ENCODE peak calls at places on chromosomes 12 and 14, in seven cellular contexts. J is neuronal stem cell, W is IMR-90, P is mesenchymal stem cell, H is H1, L is trophoblast cell, B is mesendoderm. U is an unnamed sample.

GRCh38 chr14:91317381-91318313 is 73.1 kb upstream of the GPR68 start:
- DNase-seq in J (no peak), W (no peak), P (no peak), H (no peak), L (no peak), B (no peak), U (no peak)

GRCh38 chr14:55867726-55868125 is 250.5 kb upstream of the PELI2 start:
- DNase-seq in J (no peak), W (peak; percentile 52), P (no peak), H (no peak), L (peak; percentile 59), B (no peak), U (no peak)

GRCh38 chr12:14214495-14214894 is 151.0 kb upstream of the ATF7IP start:
- DNase-seq in J (no peak), W (no peak), P (no peak), H (no peak), L (no peak), B (no peak), U (no peak)

GRCh38 chr12:47742253-47742825 is 16.3 kb downstream of the RAPGEF3 start:
- DNase-seq in J (no peak), W (no peak), P (peak; percentile 35), H (peak; percentile 97), L (peak; percentile 75), B (peak; percentile 65), U (peak; percentile 82)

GRCh38 chr14:73242274-73242960 is 5.1 kb downstream of the PAPLN start:
- DNase-seq in J (no peak), W (no peak), P (no peak), H (no peak), L (no peak), B (no peak), U (no peak)

GRCh38 chr12:110126557-110126956 is 2.4 kb downstream of the IFT81 start:
- DNase-seq in J (no peak), W (no peak), P (no peak), H (peak; percentile 8), L (no peak), B (no peak), U (no peak)

GRCh38 chr12:54523637-54524036 is 25.8 kb upstream of the PDE1B start:
- DNase-seq in J (no peak), W (no peak), P (no peak), H (no peak), L (no peak), B (no peak), U (no peak)

GRCh38 chr12:49562831-49563230 is 5.1 kb downstream of the MCRS1 start:
- DNase-seq in J (no peak), W (no peak), P (no peak), H (no peak), L (no peak), B (no peak), U (no peak)

GRCh38 chr14:61471297-61471980 is 150.1 kb downstream of the PRKCH start:
- DNase-seq in J (no peak), W (no peak), P (peak; percentile 32), H (no peak), L (no peak), B (no peak), U (no peak)

GRCh38 chr14:91284146-91284790 is 39.8 kb upstream of the GPR68 start:
- DNase-seq in J (no peak), W (peak; percentile 71), P (peak; percentile 78), H (no peak), L (peak; percentile 51), B (peak; percentile 21), U (no peak)

GRCh38 chr12:19886805-19887105 is 447.5 kb downstream of the AEBP2 start:
- DNase-seq in J (no peak), W (peak; percentile 21), P (no peak), H (no peak), L (peak; percentile 78), B (no peak), U (no peak)

GRCh38 chr14:76456200-76456599 is 80.3 kb downstream of the ESRRB start:
- DNase-seq in J (peak; percentile 46), W (peak; percentile 8), P (peak; percentile 1), H (peak; percentile 81), L (peak; percentile 53), B (peak; percentile 75), U (peak; percentile 65)

GRCh38 chr12:16609140-16609539 is 3.2 kb upstream of the LMO3 start:
- DNase-seq in J (no peak), W (no peak), P (no peak), H (no peak), L (no peak), B (no peak), U (no peak)

GRCh38 chr12:6832125-6832524 is 3.9 kb downstream of the P3H3 start:
- DNase-seq in J (no peak), W (no peak), P (no peak), H (no peak), L (no peak), B (no peak), U (no peak)

GRCh38 chr14:72540836-72541235 is 353.1 kb downstream of the DPF3 start:
- DNase-seq in J (no peak), W (no peak), P (no peak), H (no peak), L (no peak), B (no peak), U (no peak)

GRCh38 chr14:102779574-102780315 is 2.5 kb downstream of the TRAF3 start:
- DNase-seq in J (no peak), W (peak; percentile 33), P (peak; percentile 44), H (no peak), L (peak; percentile 36), B (no peak), U (no peak)

GRCh38 chr12:120258323-120258896 is 7.1 kb downstream of the PXN start:
- DNase-seq in J (no peak), W (no peak), P (no peak), H (no peak), L (no peak), B (no peak), U (no peak)

GRCh38 chr12:108933950-108934349 is 54.1 kb downstream of the DAO start:
- DNase-seq in J (no peak), W (no peak), P (no peak), H (no peak), L (no peak), B (no peak), U (no peak)

GRCh38 chr12:4824415-4824814 is 85.3 kb upstream of the KCNA1 start:
- DNase-seq in J (no peak), W (peak; percentile 74), P (peak; percentile 1), H (no peak), L (peak; percentile 62), B (peak; percentile 84), U (no peak)

GRCh38 chr14:26128931-26129674 is 468.7 kb downstream of the NOVA1 start:
- DNase-seq in J (no peak), W (no peak), P (no peak), H (no peak), L (no peak), B (no peak), U (no peak)

GRCh38 chr14:105701456-105702274 is 175.3 kb downstream of the TMEM121 start:
- DNase-seq in J (no peak), W (no peak), P (no peak), H (no peak), L (no peak), B (no peak), U (no peak)

GRCh38 chr14:39212034-39212433 is 21.7 kb upstream of the MIA2 start:
- DNase-seq in J (no peak), W (no peak), P (no peak), H (no peak), L (no peak), B (no peak), U (no peak)

GRCh38 chr14:97250925-97251324 is 453.7 kb downstream of the VRK1 start:
- DNase-seq in J (no peak), W (no peak), P (no peak), H (no peak), L (no peak), B (no peak), U (no peak)

GRCh38 chr14:97248973-97249372 is 451.8 kb downstream of the VRK1 start:
- DNase-seq in J (no peak), W (no peak), P (no peak), H (no peak), L (no peak), B (no peak), U (no peak)

GRCh38 chr14:97251423-97252155 is 454.4 kb downstream of the VRK1 start:
- DNase-seq in J (no peak), W (no peak), P (no peak), H (peak; percentile 49), L (no peak), B (peak; percentile 54), U (peak; percentile 70)

GRCh38 chr14:97253756-97254155 is 456.6 kb downstream of the VRK1 start:
- DNase-seq in J (no peak), W (no peak), P (no peak), H (no peak), L (no peak), B (no peak), U (no peak)
- H2BK5ac ChIP-seq in J (no peak overlapping the region), W (no peak overlapping the region), P (no peak overlapping the region), H (no peak overlapping the region), L (no peak overlapping the region), B (no peak overlapping the region), U (no peak overlapping the region)

GRCh38 chr14:99381688-99382060 is 99.0 kb downstream of the SETD3 start:
- DNase-seq in J (no peak), W (no peak), P (no peak), H (no peak), L (no peak), B (no peak), U (no peak)

GRCh38 chr14:99383457-99384428 is 96.9 kb downstream of the SETD3 start:
- DNase-seq in J (no peak), W (no peak), P (no peak), H (no peak), L (no peak), B (no peak), U (no peak)

GRCh38 chr14:99382781-99383456 is 97.7 kb downstream of the SETD3 start:
- DNase-seq in J (no peak), W (peak; percentile 77), P (peak; percentile 62), H (no peak), L (peak; percentile 90), B (no peak), U (no peak)

GRCh38 chr14:99380991-99381687 is 99.5 kb downstream of the SETD3 start:
- DNase-seq in J (no peak), W (no peak), P (no peak), H (no peak), L (no peak), B (no peak), U (no peak)

GRCh38 chr14:99382071-99382640 is 98.5 kb downstream of the SETD3 start:
- DNase-seq in J (no peak), W (no peak), P (no peak), H (no peak), L (peak; percentile 51), B (no peak), U (no peak)
- H2BK5ac ChIP-seq in J (no peak overlapping the region), W (no peak overlapping the region), P (no peak overlapping the region), H (no peak overlapping the region), L (no peak overlapping the region), B (no peak overlapping the region), U (no peak overlapping the region)

GRCh38 chr12:130904064-130904463 is 32.2 kb downstream of the RAN start:
- DNase-seq in J (no peak), W (no peak), P (no peak), H (no peak), L (no peak), B (no peak), U (no peak)
- H2BK5ac ChIP-seq in J (no peak overlapping the region), W (no peak overlapping the region), P (no peak overlapping the region), H (no peak overlapping the region), L (no peak overlapping the region), B (no peak overlapping the region), U (no peak overlapping the region)

DNA sequence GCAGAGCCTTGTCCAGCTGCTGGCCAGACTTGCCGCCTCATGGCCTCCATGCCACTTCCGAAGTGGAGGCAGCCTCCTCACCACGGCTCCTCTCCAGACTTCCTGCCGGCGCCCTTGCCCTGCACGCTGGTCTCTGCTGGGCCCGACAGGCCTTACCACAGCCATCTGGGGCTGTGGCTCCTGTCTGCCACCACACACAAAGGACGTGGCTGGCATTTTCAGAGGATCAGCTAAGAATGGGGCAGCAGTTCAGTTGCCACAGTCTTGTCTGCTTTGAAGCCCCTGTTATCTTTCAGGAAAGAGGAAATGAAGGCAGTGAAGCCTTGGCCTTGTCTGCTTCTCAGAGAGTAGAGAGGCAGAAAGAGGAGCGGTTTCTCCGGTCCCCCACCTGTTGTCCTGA is 178.0 kb upstream of the FKBP4 start:
- DNase-seq in J (no peak), W (no peak), P (no peak), H (no peak), L (no peak), B (no peak), U (no peak)
- H2BK5ac ChIP-seq in J (no peak overlapping the region), W (no peak overlapping the region), P (no peak overlapping the region), H (peak overlapping the region; percentile 17), L (no peak overlapping the region), B (no peak overlapping the region), U (no peak overlapping the region)

U was measured in H9.